ENCODE peak calls at places on chromosome 2, in ten cellular contexts. U, D, G, A, C, I, F, M, H and E are unnamed samples.

GRCh38 chr2:238345286-238345968 is 25.1 kb downstream of the TRAF3IP1 start:
- DNase-seq in U (no peak), H (no peak), A (no peak), I (no peak), F (no peak), G (no peak), M (no peak), D (no peak), C (no peak), E (no peak)

GRCh38 chr2:66507673-66508127 is 72.8 kb downstream of the MEIS1 start:
- DNase-seq in G (no peak), M (no peak), C (no peak), I (no peak), H (no peak), U (no peak), F (no peak), A (no peak), D (no peak), E (no peak)

GRCh38 chr2:217643814-217644301 is 358.9 kb downstream of the TNS1 start:
- DNase-seq in M (no peak), C (no peak), I (no peak), H (no peak), D (no peak), F (no peak), G (no peak), U (no peak), A (no peak), E (no peak)

GRCh38 chr2:182240862-182241371 is 185.9 kb downstream of the PDE1A start:
- DNase-seq in I (no peak), D (no peak), F (no peak), M (peak; percentile 26), U (peak; percentile 43), C (no peak), A (peak; percentile 29), H (peak; percentile 27), G (peak; percentile 24), E (no peak)

GRCh38 chr2:65436169-65436824 is 3.9 kb upstream of the SPRED2 start:
- DNase-seq in M (peak; percentile 96), I (peak; percentile 41), D (no peak), C (peak; percentile 16), H (peak; percentile 60), A (peak; percentile 81), U (peak; percentile 84), F (peak; percentile 92), G (peak; percentile 95), E (peak; percentile 95)

GRCh38 chr2:218780851-218781690 is 876 bp upstream of the CYP27A1 start:
- DNase-seq in D (no peak), G (no peak), F (no peak), C (no peak), M (no peak), U (peak; percentile 27), I (no peak), A (no peak), H (no peak), E (peak; percentile 2)

GRCh38 chr2:218217366-218218309 is 649 bp downstream of the ARPC2 start:
- DNase-seq in U (peak; percentile 45), F (no peak), H (no peak), M (peak; percentile 57), G (no peak), D (peak; percentile 55), A (no peak), C (peak; percentile 58), I (no peak), E (no peak)

GRCh38 chr2:233481368-233482142 is 85.0 kb downstream of the USP40 start:
- DNase-seq in M (no peak), C (no peak), U (no peak), F (no peak), A (no peak), G (no peak), H (no peak), D (no peak), I (no peak), E (no peak)

GRCh38 chr2:104050632-104051242 is 803.2 kb upstream of the POU3F3 start:
- DNase-seq in H (no peak), M (no peak), F (no peak), A (no peak), D (no peak), I (no peak), C (no peak), U (no peak), G (no peak), E (no peak)

GRCh38 chr2:154706660-154707059 is 8.2 kb downstream of the KCNJ3 start:
- DNase-seq in F (no peak), A (no peak), G (no peak), C (no peak), M (no peak), D (no peak), H (no peak), I (no peak), U (no peak), E (no peak)

GRCh38 chr2:49664827-49665226 is 510.5 kb upstream of the FSHR start:
- DNase-seq in I (no peak), C (no peak), D (no peak), A (no peak), U (no peak), F (no peak), G (no peak), H (no peak), M (no peak), E (no peak)

GRCh38 chr2:1406434-1406833 is 6.8 kb upstream of the TPO start:
- DNase-seq in F (no peak), D (no peak), I (no peak), G (no peak), H (no peak), C (no peak), U (no peak), M (no peak), A (no peak), E (no peak)

GRCh38 chr2:171386627-171387026 is 47.2 kb downstream of the METTL8 start:
- DNase-seq in H (no peak), A (no peak), I (no peak), D (no peak), G (no peak), F (no peak), U (no peak), C (no peak), M (no peak), E (no peak)

GRCh38 chr2:217680376-217680775 is 322.4 kb downstream of the TNS1 start:
- DNase-seq in G (no peak), D (no peak), C (no peak), U (no peak), M (no peak), A (no peak), I (no peak), F (no peak), H (no peak), E (no peak)

GRCh38 chr2:40072442-40073232 is 293.6 kb upstream of the THUMPD2 start:
- DNase-seq in A (no peak), I (no peak), H (no peak), F (no peak), G (no peak), M (peak; percentile 40), C (no peak), D (no peak), U (no peak), E (no peak)

GRCh38 chr2:70923378-70924015 is 12.2 kb upstream of the ATP6V1B1 start:
- DNase-seq in D (no peak), H (no peak), I (no peak), U (peak; percentile 52), F (no peak), M (no peak), G (no peak), A (no peak), C (no peak), E (no peak)

GRCh38 chr2:3492951-3493609 is 26.3 kb downstream of the ADI1 start:
- DNase-seq in A (no peak), D (no peak), I (no peak), G (peak; percentile 4), U (no peak), M (peak; percentile 74), C (no peak), H (no peak), F (peak; percentile 75), E (peak; percentile 87)

GRCh38 chr2:172083725-172084483 is 1.4 kb upstream of the DLX1 start:
- DNase-seq in D (no peak), U (no peak), I (no peak), F (no peak), G (peak; percentile 27), C (no peak), A (no peak), M (peak; percentile 9), H (no peak), E (no peak)

GRCh38 chr2:229376866-229377265 is 105.8 kb upstream of the PID1 start:
- DNase-seq in I (no peak), A (no peak), M (no peak), C (no peak), D (no peak), U (peak; percentile 16), F (no peak), G (no peak), H (no peak), E (no peak)

GRCh38 chr2:53740170-53740569 is 27.4 kb upstream of the CHAC2 start:
- DNase-seq in F (no peak), A (peak; percentile 1), D (no peak), G (peak; percentile 40), M (peak; percentile 54), H (no peak), I (no peak), U (peak; percentile 46), C (no peak), E (peak; percentile 37)

GRCh38 chr2:129936334-129936934 is 43.0 kb upstream of the RAB6C start:
- DNase-seq in C (no peak), F (peak; percentile 69), M (no peak), U (no peak), H (no peak), G (peak; percentile 7), I (no peak), A (peak; percentile 39), D (no peak), E (no peak)

GRCh38 chr2:34252111-34252510 is 653.0 kb upstream of the FAM98A start:
- DNase-seq in A (no peak), H (no peak), U (no peak), F (no peak), C (no peak), G (no peak), M (no peak), I (no peak), D (no peak), E (no peak)

GRCh38 chr2:101566632-101567228 is 91.8 kb upstream of the RFX8 start:
- DNase-seq in M (no peak), D (no peak), U (peak; percentile 45), I (no peak), H (no peak), A (no peak), C (no peak), F (no peak), G (no peak), E (no peak)

GRCh38 chr2:68284896-68285295 is 32.6 kb upstream of the PPP3R1 start:
- DNase-seq in C (no peak), D (no peak), M (peak; percentile 82), H (no peak), U (no peak), G (peak; percentile 58), I (no peak), A (no peak), F (peak; percentile 45), E (peak; percentile 67)

GRCh38 chr2:113851640-113852039 is 38.2 kb upstream of the ACTR3 start:
- DNase-seq in U (no peak), M (no peak), F (no peak), A (peak; percentile 31), I (no peak), H (no peak), C (no peak), D (no peak), G (no peak), E (no peak)

GRCh38 chr2:169664978-169665930 is 29.0 kb downstream of the CFAP210 start:
- DNase-seq in F (no peak), A (no peak), M (peak; percentile 69), D (no peak), U (no peak), G (peak; percentile 43), H (no peak), C (no peak), I (no peak), E (no peak)

GRCh38 chr2:9738062-9738717 is 105.1 kb upstream of the TAF1B start:
- DNase-seq in D (no peak), C (no peak), M (no peak), A (no peak), H (no peak), I (no peak), U (no peak), F (no peak), G (no peak), E (no peak)

GRCh38 chr2:150204449-150204848 is 283.0 kb downstream of the RND3 start:
- DNase-seq in C (no peak), H (no peak), M (peak; percentile 67), F (no peak), I (no peak), U (peak; percentile 14), G (peak; percentile 66), D (no peak), A (peak; percentile 14), E (peak; percentile 81)